ENCODE peak calls at places on chromosomes 13 and 19, in ten cellular contexts. W is lower lobe of right lung; R is effector memory CD4-positive, alpha-beta T cell; L is CD8-positive, alpha-beta memory T cell; B is cardiac muscle cell; X is SK-N-SH; J is adrenal gland; Y is psoas muscle; D is heart right ventricle; I is small intestine. T is an unnamed sample.
A peak's percentile ranks its signal among the peaks of the same experiment; 100 is the strongest.

GRCh38 chr13:74889321-74889720 is 592.6 kb downstream of the TBC1D4 start:
- DNase-seq in W (no peak), X (no peak), I (no peak), D (no peak), B (no peak), L (no peak), J (no peak), Y (no peak), R (no peak), T (no peak)

GRCh38 chr19:13794388-13794751 is 873 bp upstream of the ZSWIM4 start:
- DNase-seq in I (no peak), D (peak; percentile 74), X (no peak), Y (peak; percentile 89), J (peak; percentile 96), B (no peak), L (no peak), R (no peak), W (peak; percentile 70), T (peak; percentile 92)

GRCh38 chr19:38725469-38726283 is 18.6 kb downstream of the CAPN12 start:
- DNase-seq in X (no peak), Y (no peak), B (no peak), R (no peak), J (peak; percentile 28), L (no peak), I (no peak), D (peak; percentile 17), W (no peak), T (no peak)

GRCh38 chr13:41065098-41065497 is 3.8 kb downstream of the WBP4 start:
- DNase-seq in L (no peak), J (no peak), R (no peak), W (no peak), B (no peak), I (peak; percentile 81), D (no peak), X (no peak), Y (no peak), T (no peak)

GRCh38 chr13:65966991-65967451 is 1263.1 kb downstream of the PCDH9 start:
- DNase-seq in R (no peak), I (no peak), W (no peak), L (no peak), Y (no peak), D (no peak), B (peak; percentile 5), J (no peak), X (peak; percentile 7), T (no peak)

GRCh38 chr19:14410054-14410774 is 8.9 kb downstream of the DDX39A start:
- DNase-seq in L (peak; percentile 81), J (no peak), I (no peak), D (no peak), B (no peak), X (no peak), Y (no peak), R (no peak), W (peak; percentile 55), T (no peak)

GRCh38 chr19:46373573-46374359 is 26.9 kb downstream of the PPP5C start:
- DNase-seq in Y (peak; percentile 80), W (peak; percentile 93), J (peak; percentile 73), D (peak; percentile 84), X (peak; percentile 80), I (peak; percentile 80), L (no peak), R (no peak), B (no peak), T (no peak)

GRCh38 chr13:107271226-107271625 is 703.3 kb upstream of the ARGLU1 start:
- DNase-seq in D (no peak), Y (no peak), R (no peak), J (no peak), B (no peak), L (no peak), I (no peak), X (peak; percentile 36), W (no peak), T (no peak)

GRCh38 chr19:6278740-6279619 is 795 bp downstream of the MLLT1 start:
- DNase-seq in J (no peak), I (no peak), W (no peak), D (no peak), R (no peak), Y (peak; percentile 65), B (no peak), L (no peak), X (no peak), T (no peak)

GRCh38 chr13:112106467-112107141 is 39.7 kb downstream of the SOX1 start:
- DNase-seq in I (no peak), W (no peak), D (no peak), Y (no peak), L (no peak), R (no peak), X (no peak), J (no peak), B (no peak), T (peak; percentile 18)

GRCh38 chr19:55226273-55226672 is 2.3 kb downstream of the TMEM86B start:
- DNase-seq in W (no peak), X (no peak), L (no peak), B (no peak), D (no peak), R (no peak), J (no peak), Y (no peak), I (no peak), T (no peak)

GRCh38 chr19:44689290-44690130 is 9.4 kb upstream of the CEACAM16 start:
- DNase-seq in W (peak; percentile 84), B (peak; percentile 81), L (peak; percentile 81), J (peak; percentile 83), R (peak; percentile 66), Y (peak; percentile 86), D (peak; percentile 83), X (peak; percentile 78), I (peak; percentile 65), T (peak; percentile 77)

GRCh38 chr13:18233783-18234299 is 947.8 kb downstream of the TUBA3C start:
- DNase-seq in L (no peak), W (no peak), D (no peak), Y (no peak), I (no peak), R (no peak), B (no peak), J (no peak), X (no peak), T (no peak)
- H3K9me3 ChIP-seq in L (no peaks in the 10 kb centered on the region), W (no peaks in the 10 kb centered on the region), D (no peaks in the 10 kb centered on the region), Y (no peaks in the 10 kb centered on the region), I (peaks cover 6% of the 10 kb centered on the region), R (no peaks in the 10 kb centered on the region), B (no peaks in the 10 kb centered on the region), J (no peaks in the 10 kb centered on the region), X (no peaks in the 10 kb centered on the region), T (no peaks in the 10 kb centered on the region)

GRCh38 chr19:52155596-52156359 is 15.6 kb downstream of the ZNF836 start:
- DNase-seq in B (no peak), D (no peak), I (no peak), R (no peak), Y (no peak), X (no peak), W (no peak), L (no peak), J (no peak), T (no peak)
- H3K9me3 ChIP-seq in B (peaks cover 9% of the 10 kb centered on the region), D (no peaks in the 10 kb centered on the region), I (peaks cover 6% of the 10 kb centered on the region), R (peaks cover 63% of the 10 kb centered on the region), Y (peaks cover 62% of the 10 kb centered on the region), X (peaks cover 31% of the 10 kb centered on the region), W (peaks cover 90% of the 10 kb centered on the region), L (peaks cover 43% of the 10 kb centered on the region), J (no peaks in the 10 kb centered on the region), T (peaks cover 64% of the 10 kb centered on the region)

GRCh38 chr19:15526408-15526807 is 18.1 kb downstream of the CYP4F22 start:
- DNase-seq in D (no peak), W (no peak), J (no peak), I (no peak), X (no peak), B (no peak), L (no peak), R (no peak), Y (no peak), T (no peak)

GRCh38 chr19:15529774-15530372 is 21.5 kb downstream of the CYP4F22 start:
- DNase-seq in L (no peak), J (no peak), X (no peak), I (no peak), Y (no peak), D (no peak), R (no peak), B (no peak), W (no peak), T (no peak)

GRCh38 chr19:15525291-15525690 is 17.0 kb downstream of the CYP4F22 start:
- DNase-seq in D (no peak), L (no peak), Y (no peak), I (no peak), J (no peak), X (no peak), B (no peak), R (no peak), W (no peak), T (no peak)

GRCh38 chr19:15527705-15528104 is 19.4 kb downstream of the CYP4F22 start:
- DNase-seq in B (no peak), L (no peak), W (no peak), R (no peak), Y (no peak), X (no peak), I (no peak), D (no peak), J (no peak), T (no peak)

GRCh38 chr19:15524781-15525180 is 16.5 kb downstream of the CYP4F22 start:
- DNase-seq in J (no peak), B (no peak), L (no peak), I (no peak), R (no peak), W (no peak), X (no peak), D (no peak), Y (no peak), T (no peak)
- H3K9me3 ChIP-seq in J (no peaks in the 10 kb centered on the region), B (no peaks in the 10 kb centered on the region), L (no peaks in the 10 kb centered on the region), I (no peaks in the 10 kb centered on the region), R (no peaks in the 10 kb centered on the region), W (no peaks in the 10 kb centered on the region), X (no peaks in the 10 kb centered on the region), D (no peaks in the 10 kb centered on the region), Y (no peaks in the 10 kb centered on the region), T (no peaks in the 10 kb centered on the region)

DNA sequence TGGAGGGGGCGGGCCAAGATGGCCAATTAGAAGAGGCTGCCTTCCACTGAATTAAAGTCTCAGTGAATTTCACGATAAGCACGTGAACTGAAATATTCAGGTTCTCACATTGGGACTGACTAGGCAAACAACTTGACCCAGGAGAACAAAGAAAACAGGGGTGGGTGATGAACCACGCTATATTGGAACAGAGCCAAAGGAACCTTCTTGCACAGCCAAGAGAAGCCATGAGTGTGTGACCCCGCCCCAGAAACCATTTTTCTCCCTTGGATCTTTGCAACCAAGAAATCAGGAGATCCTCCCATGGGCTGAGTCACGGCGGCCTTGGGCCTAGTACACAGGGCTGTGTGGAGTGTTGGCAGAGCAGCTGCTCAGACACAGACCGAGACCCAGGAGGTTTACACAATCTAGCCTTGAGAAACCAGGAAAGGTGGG is 36.8 kb downstream of the ERICH4 start:
- DNase-seq in Y (no peak), I (no peak), D (peak; percentile 50), R (no peak), B (no peak), W (no peak), L (no peak), X (no peak), J (peak; percentile 95), T (peak; percentile 82)
- H3K9me3 ChIP-seq in Y (no peaks in the 10 kb centered on the region), I (no peaks in the 10 kb centered on the region), D (no peaks in the 10 kb centered on the region), R (no peaks in the 10 kb centered on the region), B (no peaks in the 10 kb centered on the region), W (no peaks in the 10 kb centered on the region), L (no peaks in the 10 kb centered on the region), X (no peaks in the 10 kb centered on the region), J (no peaks in the 10 kb centered on the region), T (no peaks in the 10 kb centered on the region)

GRCh38 chr19:1445932-1446712 is 3.8 kb upstream of the APC2 start:
- DNase-seq in W (no peak), D (no peak), L (no peak), X (peak; percentile 99), J (no peak), I (no peak), R (no peak), B (peak; percentile 74), Y (no peak), T (no peak)
- H3K9me3 ChIP-seq in W (no peaks in the 10 kb centered on the region), D (no peaks in the 10 kb centered on the region), L (no peaks in the 10 kb centered on the region), X (no peaks in the 10 kb centered on the region), J (no peaks in the 10 kb centered on the region), I (no peaks in the 10 kb centered on the region), R (no peaks in the 10 kb centered on the region), B (no peaks in the 10 kb centered on the region), Y (no peaks in the 10 kb centered on the region), T (no peaks in the 10 kb centered on the region)